ENCODE peak calls at places on chromosome 18, in five cellular contexts. T is neural progenitor cell, U is PC-3, R is HCT116, E is MM.1S. V is an unnamed sample.

GRCh38 chr18:9886005-9886348 is 204 bp downstream of the TXNDC2 start:
- DNase-seq in E (no peak), U (no peak), T (no peak), R (no peak), V (no peak)

GRCh38 chr18:61829108-61829507 is 63.7 kb downstream of the RNF152 start:
- DNase-seq in T (no peak), R (no peak), U (no peak), E (no peak), V (no peak)

GRCh38 chr18:57803119-57803969 is at the start of gene ATP8B1:
- DNase-seq in T (peak), U (peak), R (peak), E (no peak), V (peak)

GRCh38 chr18:51867767-51868166 is 472.2 kb upstream of the DCC start:
- DNase-seq in T (peak), U (no peak), R (no peak), E (peak), V (peak)

GRCh38 chr18:778194-779007 is 33.6 kb downstream of the YES1 start:
- DNase-seq in U (no peak), R (no peak), E (no peak), T (no peak), V (no peak)

GRCh38 chr18:11065061-11065460 is 84.3 kb downstream of the PIEZO2 start:
- DNase-seq in R (no peak), U (no peak), T (no peak), E (no peak), V (no peak)

GRCh38 chr18:47283476-47283875 is 32.0 kb upstream of the SKOR2 start:
- DNase-seq in T (peak), E (no peak), R (peak), U (peak), V (peak)

GRCh38 chr18:63878343-63878742 is 9.2 kb upstream of the SERPINB2 start:
- DNase-seq in R (no peak), E (no peak), U (no peak), T (no peak), V (peak)

GRCh38 chr18:21916594-21916993 is 176.0 kb downstream of the MIB1 start:
- DNase-seq in E (no peak), R (no peak), U (no peak), T (no peak), V (no peak)

GRCh38 chr18:77647472-77647871 is 397.8 kb downstream of the GALR1 start:
- DNase-seq in U (no peak), T (no peak), E (no peak), R (no peak), V (no peak)

GRCh38 chr18:60235164-60235563 is 137.4 kb downstream of the MC4R start:
- DNase-seq in U (peak), E (no peak), R (no peak), T (no peak), V (no peak)

GRCh38 chr18:64791211-64791610 is 642.3 kb upstream of the LINC00305 start:
- DNase-seq in T (no peak), U (no peak), E (no peak), R (no peak), V (no peak)

GRCh38 chr18:34929336-34929780 is 111.9 kb upstream of the MAPRE2 start:
- DNase-seq in E (no peak), R (peak), U (peak), T (no peak), V (peak)

GRCh38 chr18:10078053-10078452 is 164.2 kb downstream of the VAPA start:
- DNase-seq in E (no peak), R (no peak), U (no peak), T (no peak), V (no peak)

GRCh38 chr18:42706618-42707017 is 408.9 kb downstream of the RIT2 start:
- DNase-seq in R (no peak), T (peak), E (no peak), U (no peak), V (no peak)

GRCh38 chr18:295756-296155 is 27.9 kb upstream of the THOC1 start:
- DNase-seq in R (no peak), E (no peak), U (no peak), T (no peak), V (peak)

GRCh38 chr18:60019463-60019840 is 119.7 kb downstream of the PMAIP1 start:
- DNase-seq in U (peak), T (peak), E (no peak), R (no peak), V (peak)

GRCh38 chr18:78837766-78838165 is 141.9 kb upstream of the SALL3 start:
- DNase-seq in E (no peak), U (no peak), T (no peak), R (no peak), V (no peak)

GRCh38 chr18:77107218-77107815 is 25.3 kb downstream of the MBP start:
- DNase-seq in T (no peak), U (no peak), R (no peak), E (no peak), V (no peak)

GRCh38 chr18:76687271-76688006 is 134.9 kb upstream of the ZNF236 start:
- DNase-seq in U (no peak), T (no peak), R (no peak), E (no peak), V (peak)

GRCh38 chr18:58768293-58768974 is 96.2 kb upstream of the ZNF532 start:
- DNase-seq in U (peak), E (peak), R (peak), T (peak), V (peak)

GRCh38 chr18:35267161-35267651 is 22.8 kb downstream of the ZSCAN30 start:
- DNase-seq in E (no peak), T (peak), U (no peak), R (no peak), V (peak)

GRCh38 chr18:76394780-76395476 is 100.1 kb downstream of the ZNF516 start:
- DNase-seq in T (no peak), E (no peak), U (peak), R (no peak), V (peak)

GRCh38 chr18:37483984-37484892 is 81.4 kb downstream of the CELF4 start:
- DNase-seq in U (no peak), R (no peak), T (no peak), E (no peak), V (no peak)

GRCh38 chr18:27713727-27714080 is 463.2 kb downstream of the CDH2 start:
- DNase-seq in T (peak), U (no peak), R (no peak), E (no peak), V (peak)

GRCh38 chr18:58715540-58715939 is 44.3 kb downstream of the MALT1 start:
- DNase-seq in E (no peak), T (no peak), R (no peak), U (no peak), V (no peak)

GRCh38 chr18:13813271-13813849 is 10.6 kb upstream of the MC5R start:
- DNase-seq in E (peak), U (peak), T (peak), R (peak), V (peak)

GRCh38 chr18:47936975-47937374 is 6.5 kb upstream of the SMAD2 start:
- DNase-seq in E (no peak), T (no peak), R (no peak), U (no peak), V (no peak)

GRCh38 chr18:52348209-52348608 is 8.2 kb downstream of the DCC start:
- DNase-seq in R (no peak), E (peak), U (peak), T (peak), V (peak)

GRCh38 chr18:58640891-58641610 is 12.2 kb upstream of the ALPK2 start:
- DNase-seq in U (peak), R (no peak), E (no peak), T (no peak), V (no peak)

GRCh38 chr18:13511961-13512572 is 214.3 kb downstream of the FAM210A start:
- DNase-seq in U (no peak), T (no peak), E (no peak), R (no peak), V (no peak)

GRCh38 chr18:44231936-44232335 is 448.8 kb upstream of the SETBP1 start:
- DNase-seq in U (no peak), T (no peak), R (no peak), E (no peak), V (no peak)

GRCh38 chr18:58578835-58579560 is 49.9 kb downstream of the ALPK2 start:
- DNase-seq in U (peak), E (no peak), R (no peak), T (no peak), V (peak)

GRCh38 chr18:65735166-65735565 is 15.6 kb upstream of the CDH7 start:
- DNase-seq in R (no peak), T (no peak), U (no peak), E (no peak), V (no peak)

GRCh38 chr18:45232058-45232457 is 383.2 kb upstream of the SLC14A2 start:
- DNase-seq in R (no peak), U (no peak), T (no peak), E (no peak), V (no peak)

GRCh38 chr18:62372156-62372555 is 47.0 kb downstream of the TNFRSF11A start:
- DNase-seq in U (no peak), T (no peak), R (no peak), E (no peak), V (no peak)

GRCh38 chr18:35141567-35142269 is 99.1 kb upstream of the ZNF397 start:
- DNase-seq in R (no peak), T (no peak), U (no peak), E (no peak), V (no peak)

GRCh38 chr18:23238152-23238531 is 102.9 kb downstream of the CABLES1 start:
- DNase-seq in E (no peak), U (no peak), R (no peak), T (no peak), V (peak)

DNA sequence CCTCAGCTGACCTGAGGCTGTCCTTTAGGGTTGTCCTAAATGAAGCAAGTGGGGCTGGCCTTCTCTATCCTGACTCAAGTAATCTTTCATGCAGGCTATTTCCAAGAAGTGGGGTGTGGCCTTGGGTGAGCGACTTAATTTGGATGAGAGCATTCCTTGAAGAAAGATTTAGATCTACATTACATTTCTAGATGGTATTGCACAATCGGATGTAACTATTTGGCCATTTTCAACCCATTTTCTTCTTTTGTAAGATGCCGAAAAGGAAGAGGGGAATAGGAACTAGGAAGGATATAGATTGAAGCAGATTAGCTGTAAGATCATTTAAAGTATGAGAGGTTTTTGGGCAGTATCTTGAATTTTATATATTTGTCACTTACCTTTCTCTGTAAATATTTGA is 746.3 kb downstream of the MBD2 start:
- DNase-seq in T (no peak), E (no peak), R (no peak), U (no peak), V (no peak)
- H3K9ac ChIP-seq in T (no peak), E (no peak), R (no peak), U (no peak), V (no peak)

GRCh38 chr18:26506012-26506411 is 42.3 kb downstream of the KCTD1 start:
- DNase-seq in T (no peak), U (no peak), E (no peak), R (no peak), V (no peak)
- TF ChIP-seq EZH2phosphoT487 in T (no peak), U (no peak), E (no peak), R (no peak), V (no peak)

GRCh38 chr18:5518899-5519371 is 24.9 kb downstream of the EPB41L3 start:
- DNase-seq in R (no peak), U (no peak), E (no peak), T (no peak), V (peak)

GRCh38 chr18:5512191-5512590 is 31.6 kb downstream of the EPB41L3 start:
- DNase-seq in E (no peak), R (no peak), U (no peak), T (no peak), V (no peak)

GRCh38 chr18:5518179-5518770 is 25.5 kb downstream of the EPB41L3 start:
- DNase-seq in E (no peak), T (no peak), R (no peak), U (no peak), V (no peak)

GRCh38 chr18:5513947-5514346 is 29.9 kb downstream of the EPB41L3 start:
- DNase-seq in U (no peak), R (no peak), E (no peak), T (no peak), V (no peak)

DNA sequence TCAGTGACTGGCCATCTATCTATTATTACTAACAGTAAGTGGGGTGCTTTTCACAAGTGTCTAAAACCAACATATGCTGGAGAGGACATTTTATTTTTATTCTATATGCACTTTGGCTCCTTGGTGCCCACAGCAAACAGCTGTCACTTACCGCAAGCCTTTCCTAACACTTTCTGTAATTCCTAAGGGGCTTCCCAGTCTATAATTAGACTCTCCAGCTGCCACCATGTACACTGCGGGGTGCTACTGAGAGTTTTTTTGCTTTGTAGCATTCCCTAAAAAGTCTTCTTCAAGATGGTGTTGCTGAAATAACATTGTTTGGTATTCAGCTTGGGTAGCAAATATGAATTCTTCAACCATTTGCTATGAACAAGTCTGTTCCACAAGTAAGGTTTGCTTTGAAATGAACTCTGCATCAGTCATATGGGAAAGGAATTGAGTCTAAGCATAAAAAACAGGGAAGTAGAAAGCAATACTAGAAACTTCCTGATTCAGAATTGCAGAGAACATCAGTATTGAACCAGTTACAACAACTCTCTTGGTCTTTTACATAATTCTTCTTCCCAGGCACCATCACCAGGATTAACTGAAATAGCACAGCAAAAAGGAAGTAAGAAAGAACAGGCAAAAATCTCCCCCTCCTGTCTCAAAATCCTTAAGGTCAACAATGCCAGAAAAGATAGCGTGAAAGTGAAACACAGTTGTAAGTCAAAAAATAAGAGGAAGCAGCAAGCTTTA is 28.6 kb downstream of the EPB41L3 start:
- DNase-seq in E (no peak), R (no peak), U (no peak), T (no peak), V (no peak)
- H3K9ac ChIP-seq in E (no peak), R (no peak), U (no peak), T (no peak), V (no peak)

DNA sequence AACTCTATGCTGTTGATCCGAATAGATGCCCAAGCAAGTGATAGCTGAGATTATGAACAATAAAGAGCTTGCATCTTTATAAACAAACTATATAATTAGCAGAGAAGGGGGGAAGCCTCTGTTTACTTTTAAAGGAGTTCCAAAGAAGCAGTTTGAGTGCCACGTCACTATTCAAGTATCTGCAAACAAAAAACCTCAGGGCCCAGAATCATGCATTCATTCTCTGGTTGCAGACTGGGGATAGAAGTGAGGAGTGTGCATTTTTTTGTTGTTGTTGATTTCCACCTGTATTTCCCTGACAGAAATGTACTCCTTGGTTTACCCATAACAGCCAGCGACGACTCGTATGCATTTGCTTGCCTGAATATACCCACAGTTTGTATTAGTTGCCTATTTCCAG is 264.3 kb downstream of the PTGR3 start:
- DNase-seq in R (no peak), T (no peak), E (no peak), U (peak), V (no peak)
- TF ChIP-seq EZH2phosphoT487 in R (no peak), T (no peak), E (no peak), U (no peak), V (no peak)